ENCODE peak calls at places on chromosomes 4 and X, in nine cellular contexts. E is T1000, G is lower lobe of right lung, R is RKO, J is WERI-Rb-1, U is brain microvascular endothelial cell, T is left cardiac atrium, V is NCI-H460, N is activated gamma-delta T cell treated with Interleukin-2 at 50 U/mL for 16 hours. C is an unnamed sample.

GRCh38 chrX:129690435-129690834 is 35.7 kb upstream of the APLN start:
- DNase-seq in J (no peak), N (no peak), E (no peak), V (no peak), T (peak; percentile 38), U (no peak), R (no peak), G (no peak), C (no peak)

GRCh38 chr4:12844111-12844510 is 640.0 kb downstream of the RAB28 start:
- DNase-seq in J (no peak), U (no peak), G (no peak), T (no peak), E (no peak), V (no peak), R (no peak), N (no peak), C (no peak)

GRCh38 chr4:180664766-180665368 is 1578.3 kb upstream of the TENM3 start:
- DNase-seq in V (peak; percentile 71), T (peak; percentile 55), R (peak; percentile 80), U (peak; percentile 87), N (peak; percentile 30), G (no peak), E (peak; percentile 26), J (peak; percentile 85), C (peak; percentile 96)

GRCh38 chr4:78222575-78223186 is 165.6 kb downstream of the FRAS1 start:
- DNase-seq in J (no peak), G (no peak), N (no peak), V (no peak), T (no peak), E (no peak), R (no peak), U (no peak), C (no peak)

GRCh38 chr4:123953556-123953955 is 557.0 kb downstream of the SPRY1 start:
- DNase-seq in R (no peak), N (no peak), J (no peak), V (no peak), E (no peak), G (no peak), T (no peak), U (no peak), C (no peak)

GRCh38 chr4:84146300-84146942 is 352.7 kb downstream of the NKX6-1 start:
- DNase-seq in J (no peak), U (no peak), V (no peak), N (no peak), T (no peak), E (no peak), G (no peak), R (no peak), C (no peak)

GRCh38 chr4:94171616-94172015 is 36.0 kb upstream of the SMARCAD1 start:
- DNase-seq in R (no peak), V (no peak), N (no peak), G (no peak), E (no peak), T (no peak), U (no peak), J (no peak), C (no peak)

GRCh38 chrX:85243761-85244410 is at the start of the genes SATL1 and ZNF711:
- DNase-seq in N (peak; percentile 14), G (peak; percentile 46), J (peak; percentile 86), T (peak; percentile 60), R (peak; percentile 62), U (peak; percentile 29), E (peak; percentile 4), V (peak; percentile 57), C (peak; percentile 61)

GRCh38 chr4:96784336-96784735 is 944.4 kb downstream of the PDHA2 start:
- DNase-seq in G (no peak), E (no peak), N (no peak), R (no peak), U (no peak), J (no peak), T (no peak), V (no peak), C (no peak)

C was measured in SK-N-MC.